ENCODE peak calls at places on chromosome 21, in four cellular contexts. Q, J, S and H are unnamed samples.

GRCh38 chr21:35911412-35912191 is 148.7 kb downstream of the SETD4 start:
- DNase-seq in Q (no peak), J (no peak), S (no peak), H (no peak)

GRCh38 chr21:26385721-26386120 is 187.4 kb downstream of the CYYR1 start:
- DNase-seq in Q (no peak), J (no peak), S (no peak), H (no peak)

GRCh38 chr21:44089001-44089911 is 17.9 kb upstream of the PWP2 start:
- DNase-seq in Q (no peak), J (no peak), S (no peak), H (no peak)

GRCh38 chr21:34545079-34545884 is 33.3 kb upstream of the KCNE1 start:
- DNase-seq in Q (peak; percentile 86), J (peak; percentile 15), S (peak; percentile 62), H (peak; percentile 31)

GRCh38 chr21:35316456-35316855 is 267.4 kb upstream of the RUNX1 start:
- DNase-seq in Q (no peak), J (no peak), S (no peak), H (no peak)

GRCh38 chr21:44752701-44753235 is 41.4 kb upstream of the TSPEAR start:
- DNase-seq in Q (no peak), J (no peak), S (no peak), H (no peak)

GRCh38 chr21:20647603-20648002 is 350.6 kb upstream of the NCAM2 start:
- DNase-seq in Q (no peak), J (no peak), S (no peak), H (no peak)

GRCh38 chr21:21063828-21064227 is 65.6 kb downstream of the NCAM2 start:
- DNase-seq in Q (no peak), J (no peak), S (no peak), H (no peak)

GRCh38 chr21:32132911-32133310 is 145.9 kb downstream of the MIS18A start:
- DNase-seq in Q (no peak), J (no peak), S (no peak), H (no peak)

GRCh38 chr21:40143822-40144525 is 276.7 kb downstream of the PCP4 start:
- DNase-seq in Q (no peak), J (peak; percentile 66), S (peak; percentile 10), H (peak; percentile 33)

GRCh38 chr21:31318971-31319370 is 25.1 kb downstream of the TIAM1 start:
- DNase-seq in Q (no peak), J (no peak), S (no peak), H (no peak)

GRCh38 chr21:39456665-39457064 is 4.9 kb downstream of the SH3BGR start:
- DNase-seq in Q (no peak), J (no peak), S (peak; percentile 14), H (no peak)

GRCh38 chr21:32726742-32727477 is 903 bp downstream of the SYNJ1 start:
- DNase-seq in Q (no peak), J (peak; percentile 66), S (no peak), H (peak; percentile 11)

GRCh38 chr21:45906859-45907258 is 74.7 kb upstream of the COL6A1 start:
- DNase-seq in Q (no peak), J (no peak), S (no peak), H (no peak)

GRCh38 chr21:38811257-38811656 is 5.5 kb downstream of the ETS2 start:
- DNase-seq in Q (no peak), J (no peak), S (no peak), H (no peak)

GRCh38 chr21:32708069-32708468 is 19.7 kb downstream of the SYNJ1 start:
- DNase-seq in Q (no peak), J (no peak), S (no peak), H (no peak)

GRCh38 chr21:43989401-43989800 is 22.7 kb upstream of the TRAPPC10 start:
- DNase-seq in Q (no peak), J (no peak), S (no peak), H (no peak)

GRCh38 chr21:39633043-39633442 is 20.3 kb downstream of the B3GALT5 start:
- DNase-seq in Q (no peak), J (no peak), S (no peak), H (peak; percentile 36)

GRCh38 chr21:44403106-44404020 is 49.9 kb downstream of the TRPM2 start:
- DNase-seq in Q (no peak), J (no peak), S (no peak), H (no peak)

GRCh38 chr21:38945536-38946245 is 140.0 kb downstream of the ETS2 start:
- DNase-seq in Q (no peak), J (no peak), S (no peak), H (no peak)

GRCh38 chr21:46226920-46227599 is 1.5 kb downstream of the LSS start:
- DNase-seq in Q (peak; percentile 51), J (peak; percentile 31), S (no peak), H (no peak)

GRCh38 chr21:15247613-15248012 is 182.8 kb upstream of the NRIP1 start:
- DNase-seq in Q (no peak), J (no peak), S (no peak), H (no peak)

GRCh38 chr21:31873275-31873695 is 465 bp downstream of the HUNK start:
- DNase-seq in Q (no peak), J (no peak), S (no peak), H (peak; percentile 5)

GRCh38 chr21:45923146-45923545 is 58.4 kb upstream of the COL6A1 start:
- DNase-seq in Q (no peak), J (peak; percentile 26), S (peak; percentile 16), H (peak; percentile 58)

GRCh38 chr21:38790961-38791360 is 14.8 kb upstream of the ETS2 start:
- DNase-seq in Q (no peak), J (no peak), S (no peak), H (no peak)

GRCh38 chr21:45403133-45403824 is 1.7 kb upstream of the COL18A1 start:
- DNase-seq in Q (no peak), J (no peak), S (no peak), H (no peak)

GRCh38 chr21:29175408-29176147 is 45.1 kb downstream of the MAP3K7CL start:
- DNase-seq in Q (no peak), J (no peak), S (peak; percentile 77), H (no peak)

GRCh38 chr21:35850542-35851103 is 209.7 kb downstream of the SETD4 start:
- DNase-seq in Q (no peak), J (no peak), S (no peak), H (no peak)

DNA sequence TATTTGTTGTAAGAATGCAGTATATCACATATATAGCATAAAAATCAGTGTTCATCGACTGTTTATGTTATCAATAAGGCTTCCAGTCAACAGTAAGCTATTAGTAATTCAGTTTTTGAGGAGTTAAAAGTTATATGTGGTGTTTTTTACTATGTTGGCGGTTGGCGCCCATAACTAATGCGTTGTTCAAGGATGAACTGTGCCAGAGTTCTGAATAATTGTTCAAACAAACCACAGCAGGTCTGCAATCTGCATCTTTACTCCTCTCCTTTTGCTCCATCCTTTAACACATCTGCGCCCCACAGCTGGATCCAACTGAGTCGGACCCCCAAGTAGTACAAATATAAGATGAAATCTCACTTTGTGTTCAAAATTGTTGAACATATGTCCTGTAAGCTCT is 836.1 kb downstream of the LTN1 start:
- DNase-seq in Q (no peak), J (no peak), S (no peak), H (no peak)
- TF ChIP-seq MYC in Q (no peak), J (no peak), S (no peak), H (no peak)

DNA sequence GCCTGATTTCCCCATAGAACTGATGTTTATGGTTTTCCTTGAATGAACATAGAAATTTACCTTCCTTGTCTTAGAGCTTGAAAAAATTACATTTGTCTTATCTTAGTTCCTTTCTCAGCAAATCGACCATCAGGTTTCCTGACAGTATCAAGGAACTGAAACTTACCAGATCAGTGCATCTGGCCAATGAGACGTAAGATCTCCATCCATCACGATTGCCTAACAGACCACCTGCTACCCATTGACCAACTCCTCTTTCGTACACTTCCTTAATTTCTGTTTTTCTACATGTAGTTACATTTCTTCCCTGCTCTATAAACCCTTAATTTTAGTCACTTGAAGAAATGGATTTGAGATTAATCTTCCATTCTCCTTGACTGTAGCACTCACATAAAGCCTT is 57.4 kb upstream of the TMPRSS15 start:
- DNase-seq in Q (no peak), J (no peak), S (no peak), H (no peak)
- TF ChIP-seq CHD4 in Q (no peak), J (no peak), S (no peak), H (no peak)

GRCh38 chr21:41169701-41170100 is 1.7 kb downstream of the BACE2 start:
- DNase-seq in Q (no peak), J (no peak), S (no peak), H (no peak)
- TF ChIP-seq CTCF in Q (no peak), J (no peak), S (no peak), H (no peak)

DNA sequence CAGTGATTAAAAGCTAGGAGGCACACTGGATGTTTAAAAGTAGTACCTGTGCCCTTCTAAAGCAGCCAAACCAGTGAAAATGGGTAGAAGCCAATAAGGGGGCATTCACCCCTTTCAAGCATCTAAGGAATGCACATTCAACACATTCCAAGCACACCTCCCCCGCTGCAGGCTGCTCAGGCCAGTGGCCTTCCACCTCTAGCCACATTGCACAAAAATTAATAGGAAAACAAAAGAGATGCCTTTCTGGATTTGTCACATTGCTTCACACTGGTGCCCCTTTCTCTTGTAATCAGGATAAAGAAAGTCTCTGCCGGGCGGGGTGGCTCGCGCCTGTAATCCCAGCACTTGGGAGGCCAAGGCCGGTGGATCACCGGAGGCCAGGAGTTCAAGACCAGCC is 834.0 kb downstream of the USP25 start:
- DNase-seq in Q (no peak), J (no peak), S (peak; percentile 51), H (peak; percentile 11)
- TF ChIP-seq MYC in Q (no peak), J (no peak), S (no peak), H (no peak)

GRCh38 chr21:42558368-42558767 is 44.7 kb downstream of the SLC37A1 start:
- DNase-seq in Q (no peak), J (no peak), S (no peak), H (no peak)

GRCh38 chr21:42558846-42559245 is 45.2 kb downstream of the SLC37A1 start:
- DNase-seq in Q (no peak), J (no peak), S (no peak), H (no peak)

GRCh38 chr21:42560517-42561179 is 47.0 kb downstream of the SLC37A1 start:
- DNase-seq in Q (no peak), J (no peak), S (no peak), H (no peak)

GRCh38 chr21:42557420-42557819 is 43.8 kb downstream of the SLC37A1 start:
- DNase-seq in Q (no peak), J (no peak), S (no peak), H (no peak)

DNA sequence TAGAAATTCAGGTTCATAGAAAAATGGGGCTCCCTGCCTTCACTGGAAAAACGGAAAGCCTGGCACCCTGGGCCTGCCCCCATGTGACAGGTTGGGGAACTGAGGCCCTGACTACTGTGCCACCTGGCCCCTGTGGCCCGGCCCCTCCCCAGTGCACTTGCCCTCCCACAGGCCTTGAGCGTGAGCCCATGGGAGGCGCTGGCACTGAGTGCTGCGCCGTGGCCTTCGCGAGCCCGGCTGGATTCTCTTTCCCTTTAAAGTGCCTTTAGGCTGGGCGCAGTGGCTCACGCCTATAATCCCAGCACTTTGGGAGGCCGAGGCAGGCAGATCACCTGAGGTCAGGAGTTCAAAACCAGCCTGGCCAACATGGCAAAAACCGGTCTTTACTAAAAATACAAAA is 45.7 kb downstream of the SLC37A1 start:
- DNase-seq in Q (no peak), J (no peak), S (no peak), H (no peak)
- TF ChIP-seq CHD4 in Q (no peak), J (no peak), S (no peak), H (no peak)

GRCh38 chr21:27649746-27650145 is 682.9 kb upstream of the ADAMTS5 start:
- DNase-seq in Q (no peak), J (no peak), S (no peak), H (no peak)
- TF ChIP-seq CTCF in Q (no peak), J (no peak), S (no peak), H (no peak)